ENCODE peak calls at places on chromosomes 5 and 9, in ten cellular contexts. K is sigmoid colon, R is stomach, D is adrenal gland, P is ovary, Q is Peyer's patch, V is A549, S is esophagus squamous epithelium, Z is K562, T is prostate gland. X is an unnamed sample.

GRCh38 chr9:113397077-113397696 is 3.9 kb downstream of the ALAD start:
- DNase-seq in V (no peak), T (no peak), K (no peak), Q (no peak), S (no peak), Z (peak), P (no peak), D (no peak), R (no peak), X (no peak)

GRCh38 chr5:174229640-174230350 is 184.3 kb downstream of the NSG2 start:
- DNase-seq in Z (no peak), T (no peak), S (no peak), Q (no peak), D (no peak), P (no peak), V (no peak), K (no peak), R (no peak), X (no peak)

GRCh38 chr5:143134269-143134668 is 269.2 kb downstream of the NR3C1 start:
- DNase-seq in R (no peak), D (no peak), P (no peak), Q (no peak), T (no peak), S (no peak), K (no peak), Z (no peak), V (no peak), X (no peak)

GRCh38 chr5:125823572-125823971 is 599.6 kb upstream of the GRAMD2B start:
- DNase-seq in Z (no peak), S (no peak), K (no peak), R (no peak), D (no peak), V (no peak), T (no peak), Q (no peak), P (no peak), X (no peak)

GRCh38 chr9:116152390-116152789 is 1.2 kb upstream of the PAPPA start:
- DNase-seq in R (no peak), Q (no peak), V (no peak), D (no peak), S (no peak), K (no peak), T (no peak), Z (peak), P (no peak), X (no peak)

GRCh38 chr9:72635197-72635596 is 113.8 kb downstream of the TMC1 start:
- DNase-seq in Q (no peak), K (no peak), D (no peak), S (no peak), P (no peak), Z (no peak), R (no peak), V (no peak), T (no peak), X (no peak)

GRCh38 chr5:132905938-132906337 is 32.5 kb downstream of the LEAP2 start:
- DNase-seq in S (no peak), T (peak), Q (no peak), D (no peak), K (no peak), R (no peak), Z (no peak), V (no peak), P (no peak), X (no peak)

GRCh38 chr9:102461441-102461840 is 533.7 kb upstream of the CYLC2 start:
- DNase-seq in V (no peak), T (no peak), D (no peak), R (no peak), P (no peak), Q (no peak), S (no peak), Z (no peak), K (no peak), X (no peak)

GRCh38 chr5:96080557-96080956 is 118.9 kb upstream of the ELL2 start:
- DNase-seq in K (no peak), S (no peak), T (no peak), V (no peak), Z (peak), Q (no peak), R (no peak), P (no peak), D (peak), X (no peak)

GRCh38 chr9:120191141-120191540 is 388.8 kb downstream of the CDK5RAP2 start:
- DNase-seq in D (no peak), V (no peak), T (no peak), Q (no peak), R (no peak), Z (no peak), P (no peak), S (no peak), K (no peak), X (no peak)

GRCh38 chr5:137470921-137471220 is 28.3 kb downstream of the SPOCK1 start:
- DNase-seq in R (no peak), P (no peak), D (no peak), Z (no peak), K (no peak), V (no peak), S (no peak), T (no peak), Q (no peak), X (no peak)

GRCh38 chr5:42991477-42992034 is 48.6 kb downstream of the ANXA2R start:
- DNase-seq in R (no peak), Z (peak), K (no peak), V (no peak), T (no peak), Q (no peak), D (no peak), S (no peak), P (no peak), X (no peak)

GRCh38 chr5:124289122-124289521 is 457.3 kb downstream of the ZNF608 start:
- DNase-seq in V (no peak), S (no peak), Z (no peak), T (peak), K (no peak), R (peak), D (peak), Q (no peak), P (peak), X (no peak)

GRCh38 chr9:100473271-100474081 is 527 bp downstream of the TMEFF1 start:
- DNase-seq in V (peak), D (peak), Z (peak), K (no peak), T (no peak), Q (no peak), P (peak), R (peak), S (no peak), X (no peak)

GRCh38 chr5:60677831-60678664 is 21.9 kb downstream of the DEPDC1B start:
- DNase-seq in R (peak), D (no peak), V (peak), Z (peak), K (no peak), T (no peak), P (no peak), S (no peak), Q (no peak), X (no peak)

GRCh38 chr9:94908041-94908563 is 181.6 kb downstream of the AOPEP start:
- DNase-seq in K (no peak), V (no peak), D (no peak), S (no peak), P (no peak), Q (no peak), T (no peak), Z (no peak), R (no peak), X (peak)

GRCh38 chr5:125012727-125013451 is 266.4 kb upstream of the ZNF608 start:
- DNase-seq in Z (no peak), Q (no peak), S (no peak), D (no peak), R (no peak), P (no peak), V (no peak), K (no peak), T (peak), X (no peak)

GRCh38 chr5:1722877-1723276 is 76.8 kb downstream of the MRPL36 start:
- DNase-seq in S (no peak), R (no peak), V (no peak), P (no peak), T (peak), Z (no peak), D (no peak), K (no peak), Q (no peak), X (no peak)

GRCh38 chr5:10902145-10902544 is 141.1 kb upstream of the DAP start:
- DNase-seq in S (no peak), T (no peak), Z (no peak), P (no peak), V (no peak), R (no peak), Q (no peak), K (no peak), D (no peak), X (no peak)

GRCh38 chr5:108623826-108624225 is 123.9 kb upstream of the FER start:
- DNase-seq in R (no peak), D (no peak), Q (no peak), V (no peak), Z (no peak), P (no peak), T (no peak), K (no peak), S (no peak), X (no peak)

GRCh38 chr5:9864791-9865190 is 234.6 kb upstream of the TAS2R1 start:
- DNase-seq in Z (no peak), R (no peak), V (no peak), S (no peak), Q (no peak), D (no peak), K (no peak), P (no peak), T (no peak), X (no peak)

GRCh38 chr9:35776018-35776417 is 15.4 kb upstream of the NPR2 start:
- DNase-seq in R (no peak), P (no peak), Q (no peak), D (no peak), T (no peak), V (no peak), S (no peak), K (no peak), Z (peak), X (no peak)

GRCh38 chr9:23551171-23551795 is 274.8 kb downstream of the ELAVL2 start:
- DNase-seq in S (no peak), D (no peak), T (no peak), Q (no peak), V (no peak), Z (no peak), R (no peak), P (no peak), K (no peak), X (no peak)

GRCh38 chr5:175795959-175796358 is 75.4 kb upstream of the CPLX2 start:
- DNase-seq in Q (no peak), D (no peak), T (no peak), K (no peak), V (no peak), R (no peak), Z (no peak), P (no peak), S (no peak), X (no peak)

GRCh38 chr9:6641073-6641455 is 4.5 kb downstream of the GLDC start:
- DNase-seq in K (no peak), P (no peak), T (no peak), Q (no peak), S (no peak), Z (no peak), R (no peak), D (no peak), V (no peak), X (no peak)

DNA sequence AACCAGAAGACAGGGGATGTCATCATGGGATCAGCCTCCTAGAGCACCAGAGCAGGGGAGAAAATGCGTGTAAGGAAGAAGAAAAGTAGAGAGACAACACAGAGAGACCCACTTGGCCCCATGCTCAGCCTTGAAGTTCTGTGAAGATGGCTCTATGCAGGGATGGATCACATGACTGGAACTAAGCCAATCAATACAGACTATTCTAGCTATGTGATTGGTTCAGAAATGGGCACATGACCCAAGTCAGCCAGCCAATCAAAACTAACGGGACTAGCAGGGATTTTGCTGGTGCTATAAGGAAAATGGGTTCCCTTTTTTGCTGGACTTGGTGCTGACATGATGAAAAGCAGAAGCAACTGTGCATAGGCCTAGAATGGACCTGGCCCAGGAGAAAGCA is 173.0 kb upstream of the TBC1D2 start:
- DNase-seq in Q (no peak), T (no peak), P (no peak), Z (peak), R (no peak), K (no peak), V (no peak), D (no peak), S (no peak), X (no peak)
- TF ChIP-seq POLR2A in Q (no peak), T (no peak), P (no peak), Z (no peak), R (no peak), K (no peak), V (no peak), D (no peak), S (no peak), X (no peak)

GRCh38 chr5:122077451-122078115 is 476 bp downstream of the LOX start:
- DNase-seq in Z (no peak), V (no peak), T (peak), Q (no peak), S (no peak), P (peak), R (peak), K (peak), D (peak), X (peak)
- TF ChIP-seq POLR2A in Z (no peak), V (no peak), T (no peak), Q (no peak), S (no peak), P (no peak), R (no peak), K (no peak), D (no peak), X (no peak)

GRCh38 chr9:129918296-129918950 is 83.2 kb downstream of the USP20 start:
- DNase-seq in T (no peak), S (no peak), D (no peak), Q (no peak), K (no peak), V (no peak), P (no peak), R (no peak), Z (no peak), X (no peak)
- TF ChIP-seq POLR2A in T (no peak), S (no peak), D (no peak), Q (no peak), K (no peak), V (no peak), P (no peak), R (no peak), Z (no peak), X (no peak)

GRCh38 chr9:21542780-21543179 is 60.7 kb upstream of the IFNE start:
- DNase-seq in S (no peak), V (no peak), Q (no peak), P (no peak), T (no peak), D (no peak), K (no peak), Z (no peak), R (no peak), X (no peak)
- TF ChIP-seq POLR2A in S (no peak), V (no peak), Q (no peak), P (no peak), T (no peak), D (no peak), K (no peak), Z (no peak), R (no peak), X (no peak)

GRCh38 chr9:12773562-12773961 is 1.3 kb upstream of the LURAP1L start:
- DNase-seq in P (no peak), S (no peak), R (no peak), Z (no peak), Q (no peak), D (no peak), V (no peak), T (no peak), K (no peak), X (no peak)

GRCh38 chr9:12775963-12776774 is 1.3 kb downstream of the LURAP1L start:
- DNase-seq in V (peak), R (peak), T (peak), Q (peak), S (no peak), Z (peak), D (peak), P (peak), K (peak), X (peak)

GRCh38 chr9:12775373-12775962 is 648 bp downstream of the LURAP1L start:
- DNase-seq in Q (no peak), P (peak), K (peak), V (no peak), D (peak), T (peak), Z (no peak), R (no peak), S (no peak), X (no peak)

GRCh38 chr9:12776775-12777055 is 1.9 kb downstream of the LURAP1L start:
- DNase-seq in Z (no peak), Q (no peak), K (no peak), S (no peak), D (no peak), T (no peak), P (no peak), R (no peak), V (no peak), X (no peak)

DNA sequence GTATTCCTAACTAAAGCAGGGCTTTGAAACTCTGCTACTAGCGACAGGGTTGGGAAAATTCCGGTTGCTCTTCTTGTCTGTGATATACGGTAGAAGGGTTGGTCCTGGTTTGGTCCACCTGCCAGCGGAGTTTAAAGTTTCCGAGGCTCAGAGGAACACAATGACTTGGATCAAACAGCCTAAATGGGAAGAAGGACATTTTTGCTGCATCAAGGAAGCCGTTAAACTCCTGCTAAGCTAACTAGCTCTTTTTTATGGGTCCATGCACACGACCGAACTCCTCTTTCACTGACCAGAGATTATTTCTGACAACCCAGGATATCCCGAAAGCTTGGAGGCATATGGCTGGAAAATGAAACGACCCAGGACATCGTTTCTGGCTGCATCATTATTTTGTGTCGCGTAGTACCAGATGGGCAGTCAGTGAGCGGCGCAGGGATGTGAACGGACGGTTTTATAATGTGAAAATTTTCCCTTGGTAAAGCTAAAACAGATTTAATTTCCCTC is at the start of gene LURAP1L:
- DNase-seq in V (peak), D (peak), S (no peak), Q (no peak), K (peak), Z (peak), R (peak), P (peak), T (peak), X (peak)
- TF ChIP-seq POLR2A in V (no peak), D (peak), S (peak), Q (peak), K (peak), Z (no peak), R (no peak), P (no peak), T (peak), X (peak)

GRCh38 chr9:21835111-21835510 is 32.7 kb downstream of the MTAP start:
- DNase-seq in P (no peak), K (no peak), Q (no peak), Z (no peak), D (no peak), R (no peak), S (no peak), T (no peak), V (no peak), X (no peak)

GRCh38 chr9:21833090-21833801 is 30.8 kb downstream of the MTAP start:
- DNase-seq in Q (peak), D (no peak), K (no peak), R (no peak), T (no peak), Z (no peak), V (no peak), P (no peak), S (no peak), X (no peak)

GRCh38 chr9:21837501-21837900 is 35.1 kb downstream of the MTAP start:
- DNase-seq in K (no peak), Z (no peak), P (no peak), D (no peak), R (no peak), V (no peak), Q (no peak), S (no peak), T (no peak), X (no peak)

GRCh38 chr9:21840647-21841046 is 38.2 kb downstream of the MTAP start:
- DNase-seq in T (no peak), S (no peak), R (no peak), D (no peak), V (no peak), Q (no peak), P (no peak), K (no peak), Z (no peak), X (no peak)

DNA sequence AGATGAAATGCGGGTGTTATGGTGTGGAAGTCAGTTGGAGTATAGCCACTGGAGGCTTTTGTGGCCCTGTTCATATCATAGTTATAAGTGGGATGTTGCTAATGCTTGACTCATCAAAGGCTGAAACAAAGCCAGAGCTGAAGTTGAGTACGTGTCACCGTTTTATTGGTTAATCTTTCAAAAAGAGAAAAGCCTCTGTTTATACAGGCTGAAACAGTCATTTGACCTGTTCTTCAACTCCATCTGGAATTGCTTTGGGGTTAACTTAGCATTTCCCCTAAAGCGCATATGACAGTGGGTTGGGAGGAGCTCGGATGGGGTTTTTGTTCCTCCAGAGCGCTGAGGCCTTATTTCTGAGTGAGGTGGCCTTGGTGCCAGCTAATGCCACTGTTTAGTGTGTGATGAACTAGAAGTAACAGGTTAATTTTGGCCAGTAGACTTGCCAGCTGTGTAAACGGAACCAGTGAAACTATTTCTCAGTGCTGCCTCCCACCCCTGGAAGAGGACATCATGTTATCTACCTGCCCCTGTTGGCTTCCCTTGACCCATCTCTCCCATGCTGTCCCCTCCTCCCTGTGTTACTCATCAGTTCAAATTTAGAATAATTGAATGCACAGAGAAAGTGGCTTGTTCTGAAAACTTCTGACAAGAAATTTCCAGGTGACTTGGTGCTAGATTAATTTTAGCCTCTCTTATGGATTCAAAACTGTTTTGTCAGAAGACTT is 34.2 kb downstream of the MTAP start:
- DNase-seq in T (no peak), Q (no peak), P (no peak), S (no peak), D (peak), Z (no peak), R (no peak), V (no peak), K (no peak), X (no peak)
- TF ChIP-seq POLR2A in T (no peak), Q (no peak), P (no peak), S (no peak), D (no peak), Z (no peak), R (no peak), V (no peak), K (no peak), X (no peak)

GRCh38 chr9:83537331-83538171 is 650 bp downstream of the FRMD3 start:
- DNase-seq in Q (no peak), P (no peak), T (no peak), Z (no peak), S (no peak), D (peak), K (no peak), R (no peak), V (no peak), X (no peak)

GRCh38 chr9:83535736-83536135 is 2.5 kb downstream of the FRMD3 start:
- DNase-seq in Q (no peak), R (no peak), K (no peak), D (no peak), V (no peak), P (no peak), S (no peak), Z (no peak), T (no peak), X (no peak)

GRCh38 chr9:83538890-83539238 is 663 bp upstream of the FRMD3 start:
- DNase-seq in Z (no peak), Q (no peak), T (no peak), P (no peak), R (no peak), K (no peak), V (no peak), D (no peak), S (no peak), X (no peak)

GRCh38 chr9:83536332-83536731 is 1.9 kb downstream of the FRMD3 start:
- DNase-seq in D (no peak), P (no peak), S (no peak), Q (no peak), R (no peak), T (no peak), Z (no peak), K (no peak), V (no peak), X (no peak)

GRCh38 chr9:83538172-83538889 is at the start of gene FRMD3:
- DNase-seq in T (peak), P (peak), V (peak), K (peak), Q (no peak), Z (no peak), D (peak), R (peak), S (no peak), X (peak)
- TF ChIP-seq POLR2A in T (no peak), P (no peak), V (peak), K (no peak), Q (peak), Z (no peak), D (peak), R (no peak), S (no peak), X (peak)

GRCh38 chr5:159403906-159404641 is 73.8 kb upstream of the IL12B start:
- DNase-seq in D (no peak), T (no peak), Q (no peak), V (no peak), P (no peak), K (no peak), Z (no peak), S (no peak), R (no peak), X (no peak)
- TF ChIP-seq POLR2A in D (no peak), T (no peak), Q (no peak), V (no peak), P (no peak), K (no peak), Z (no peak), S (no peak), R (no peak), X (no peak)

GRCh38 chr9:104747565-104748358 is at the start of gene NIPSNAP3A:
- DNase-seq in S (peak), K (peak), T (peak), D (peak), Z (peak), R (peak), P (peak), Q (peak), V (peak), X (peak)
- TF ChIP-seq POLR2A in S (peak), K (peak), T (peak), D (peak), Z (peak), R (no peak), P (peak), Q (peak), V (peak), X (peak)